ENCODE peak calls at places on chromosomes 13 and 19, in eight cellular contexts. X, O, E, F, V, Z, W and G are unnamed samples.

GRCh38 chr19:40683437-40683836 is 7.0 kb downstream of the NUMBL start:
- DNase-seq in W (no peak), E (no peak), O (no peak), F (no peak), Z (no peak), X (no peak), V (no peak), G (no peak)

GRCh38 chr19:1355258-1355973 is 28.3 kb upstream of the NDUFS7 start:
- DNase-seq in O (no peak), X (no peak), W (no peak), V (no peak), E (no peak), F (no peak), Z (no peak), G (no peak)

GRCh38 chr13:102020611-102021216 is 381.1 kb downstream of the FGF14 start:
- DNase-seq in W (no peak), V (no peak), Z (no peak), E (no peak), X (peak; percentile 92), F (no peak), O (no peak), G (no peak)

GRCh38 chr19:14559916-14560775 is 11.7 kb downstream of the NDUFB7 start:
- DNase-seq in V (no peak), O (no peak), F (no peak), W (no peak), E (no peak), X (no peak), Z (no peak), G (no peak)

GRCh38 chr13:113897161-113897560 is 33.3 kb upstream of the GAS6 start:
- DNase-seq in X (peak; percentile 83), W (no peak), V (no peak), E (peak; percentile 18), Z (no peak), O (no peak), F (no peak), G (peak; percentile 86)

GRCh38 chr13:95564948-95565347 is 12.4 kb downstream of the CLDN10 start:
- DNase-seq in F (no peak), Z (no peak), V (peak; percentile 17), X (peak; percentile 27), O (no peak), W (no peak), E (no peak), G (no peak)

GRCh38 chr13:75357576-75358295 is 124.2 kb downstream of the TBC1D4 start:
- DNase-seq in O (no peak), W (peak; percentile 30), E (no peak), F (no peak), Z (peak; percentile 61), V (peak; percentile 93), X (no peak), G (no peak)

GRCh38 chr13:60933638-60934037 is 482.0 kb downstream of the PCDH20 start:
- DNase-seq in Z (no peak), V (no peak), F (no peak), E (no peak), W (no peak), X (no peak), O (no peak), G (no peak)

GRCh38 chr19:6221878-6222746 is 57.7 kb downstream of the MLLT1 start:
- DNase-seq in O (no peak), Z (no peak), X (no peak), E (no peak), W (no peak), F (no peak), V (no peak), G (no peak)

GRCh38 chr13:97160421-97160820 is 61.7 kb upstream of the MBNL2 start:
- DNase-seq in O (no peak), W (no peak), E (no peak), Z (no peak), F (no peak), V (no peak), X (no peak), G (no peak)

GRCh38 chr19:58218899-58219298 is 9.8 kb upstream of the ZNF544 start:
- DNase-seq in Z (peak; percentile 21), W (no peak), F (no peak), V (peak; percentile 38), X (no peak), O (no peak), E (no peak), G (no peak)

GRCh38 chr19:3253270-3253669 is 28.8 kb downstream of the CELF5 start:
- DNase-seq in V (peak; percentile 28), O (no peak), Z (no peak), X (no peak), F (no peak), W (no peak), E (no peak), G (no peak)